ENCODE peak calls at places on chromosomes 13 and 19, in eight cellular contexts. X is nephron progenitor cell, B is pancreas, V is breast epithelium, U is fibroblast of lung, M is body of pancreas, F is OCI-LY7, R is brain microvascular endothelial cell. J is an unnamed sample.

GRCh38 chr19:28019901-28020300 is 1193.0 kb downstream of the UQCRFS1 start:
- DNase-seq in X (no peak), B (no peak), V (no peak), U (no peak), M (no peak), F (no peak), R (no peak), J (no peak)

GRCh38 chr19:32615569-32615968 is 34.6 kb downstream of the PDCD5 start:
- DNase-seq in X (no peak), B (no peak), V (no peak), U (no peak), M (no peak), F (no peak), R (no peak), J (no peak)

GRCh38 chr19:30686252-30686762 is 314.1 kb downstream of the ZNF536 start:
- DNase-seq in X (no peak), B (no peak), V (no peak), U (peak; percentile 40), M (no peak), F (no peak), R (no peak), J (peak; percentile 75)

GRCh38 chr19:13848811-13849241 is 28.1 kb upstream of the NANOS3 start:
- DNase-seq in X (no peak), B (peak; percentile 27), V (no peak), U (no peak), M (peak; percentile 26), F (no peak), R (no peak), J (no peak)

GRCh38 chr19:28831464-28831863 is 381.5 kb downstream of the UQCRFS1 start:
- DNase-seq in X (no peak), B (no peak), V (no peak), U (no peak), M (no peak), F (no peak), R (no peak), J (no peak)

GRCh38 chr13:21671793-21672680 is 1.2 kb downstream of the FGF9 start:
- DNase-seq in X (peak; percentile 17), B (no peak), V (no peak), U (no peak), M (no peak), F (peak; percentile 14), R (no peak), J (peak; percentile 31)

GRCh38 chr13:24923305-24923640 is 159.3 kb downstream of the RNF17 start:
- DNase-seq in X (no peak), B (no peak), V (no peak), U (peak; percentile 85), M (no peak), F (peak; percentile 83), R (peak; percentile 43), J (peak; percentile 39)

GRCh38 chr19:18928018-18928805 is 8.7 kb downstream of the DDX49 start:
- DNase-seq in X (no peak), B (no peak), V (no peak), U (no peak), M (no peak), F (no peak), R (no peak), J (no peak)

GRCh38 chr19:2944403-2944774 is 382 bp downstream of the ZNF77 start:
- DNase-seq in X (no peak), B (no peak), V (no peak), U (no peak), M (no peak), F (no peak), R (no peak), J (no peak)

GRCh38 chr13:107641574-107641973 is 573.8 kb downstream of the LIG4 start:
- DNase-seq in X (no peak), B (no peak), V (no peak), U (no peak), M (no peak), F (no peak), R (no peak), J (no peak)

GRCh38 chr13:68588623-68589022 is 1358.5 kb upstream of the PCDH9 start:
- DNase-seq in X (no peak), B (no peak), V (no peak), U (no peak), M (no peak), F (peak; percentile 11), R (no peak), J (no peak)

GRCh38 chr13:108033800-108034707 is 181.3 kb downstream of the LIG4 start:
- DNase-seq in X (no peak), B (no peak), V (no peak), U (peak; percentile 4), M (no peak), F (no peak), R (no peak), J (no peak)

GRCh38 chr13:61202042-61202441 is 213.6 kb downstream of the PCDH20 start:
- DNase-seq in X (no peak), B (no peak), V (no peak), U (no peak), M (no peak), F (no peak), R (no peak), J (no peak)

GRCh38 chr13:49869514-49869913 is 66.6 kb downstream of the SPRYD7 start:
- DNase-seq in X (no peak), B (no peak), V (no peak), U (peak; percentile 33), M (no peak), F (peak; percentile 38), R (peak; percentile 40), J (peak; percentile 43)

GRCh38 chr13:37981932-37982331 is 112.4 kb upstream of the TRPC4 start:
- DNase-seq in X (no peak), B (no peak), V (no peak), U (no peak), M (no peak), F (no peak), R (no peak), J (no peak)

GRCh38 chr19:17510220-17510993 is 1.0 kb upstream of the PGLS start:
- DNase-seq in X (no peak), B (no peak), V (no peak), U (peak; percentile 24), M (no peak), F (peak; percentile 27), R (no peak), J (no peak)

GRCh38 chr13:101523732-101524131 is 71.3 kb downstream of the ITGBL1 start:
- DNase-seq in X (no peak), B (no peak), V (no peak), U (peak; percentile 68), M (no peak), F (no peak), R (peak; percentile 88), J (no peak)

GRCh38 chr13:40271931-40272775 is 394.3 kb downstream of the FOXO1 start:
- DNase-seq in X (no peak), B (peak; percentile 29), V (peak; percentile 64), U (peak; percentile 74), M (peak; percentile 77), F (no peak), R (peak; percentile 73), J (no peak)

GRCh38 chr13:32195713-32196112 is 119.5 kb downstream of the ZAR1L start:
- DNase-seq in X (no peak), B (no peak), V (no peak), U (no peak), M (no peak), F (no peak), R (peak; percentile 45), J (no peak)

GRCh38 chr19:17109962-17110598 is 34.5 kb downstream of the MYO9B start:
- DNase-seq in X (no peak), B (peak; percentile 66), V (no peak), U (no peak), M (no peak), F (no peak), R (no peak), J (no peak)

GRCh38 chr13:66765559-66765958 is 464.6 kb downstream of the PCDH9 start:
- DNase-seq in X (no peak), B (no peak), V (no peak), U (no peak), M (no peak), F (no peak), R (no peak), J (no peak)

GRCh38 chr19:19615086-19615485 is 3.4 kb downstream of the PBX4 start:
- DNase-seq in X (no peak), B (no peak), V (no peak), U (no peak), M (no peak), F (no peak), R (no peak), J (no peak)

GRCh38 chr19:18274776-18275356 is 614 bp upstream of the IQCN start:
- DNase-seq in X (no peak), B (peak; percentile 87), V (peak; percentile 84), U (peak; percentile 88), M (peak; percentile 95), F (no peak), R (peak; percentile 76), J (no peak)

DNA sequence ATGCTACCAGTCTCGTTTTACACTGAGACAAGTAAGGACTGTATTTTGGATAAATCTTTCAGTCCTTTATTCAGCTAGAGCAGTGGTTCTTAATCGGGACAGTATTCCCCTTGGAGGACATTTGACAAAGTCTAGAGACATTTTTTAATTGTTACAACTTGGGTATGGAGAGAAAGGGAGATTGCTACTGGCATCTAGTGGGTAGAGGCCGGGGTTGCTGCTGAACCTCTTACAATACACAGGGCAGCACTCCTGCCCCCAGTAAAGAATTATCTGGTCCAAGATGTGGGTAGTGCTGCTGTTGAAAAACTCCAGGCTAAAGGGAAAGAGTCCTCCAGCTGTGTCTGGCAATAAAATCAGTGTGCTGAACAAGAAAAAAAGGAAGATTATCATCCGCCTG is 334.8 kb downstream of the SLC7A1 start:
- DNase-seq in X (no peak), B (no peak), V (no peak), U (no peak), M (no peak), F (no peak), R (no peak), J (no peak)
- TF ChIP-seq CTCF in X (no peak), B (no peak), V (no peak), U (no peak), M (no peak), F (peak; percentile 30), R (no peak), J (peak; percentile 16)

GRCh38 chr19:40594657-40595077 is 6.5 kb upstream of the LTBP4 start:
- DNase-seq in X (no peak), B (no peak), V (no peak), U (no peak), M (no peak), F (no peak), R (peak; percentile 44), J (no peak)
- TF ChIP-seq CTCF in X (no peak), B (no peak), V (no peak), U (no peak), M (no peak), F (no peak), R (peak; percentile 43), J (no peak)

GRCh38 chr19:10001899-10002298 is 8.4 kb downstream of the COL5A3 start:
- DNase-seq in X (peak; percentile 25), B (no peak), V (no peak), U (peak; percentile 17), M (peak; percentile 39), F (no peak), R (no peak), J (no peak)
- TF ChIP-seq CTCF in X (no peak), B (no peak), V (no peak), U (peak; percentile 35), M (peak; percentile 26), F (peak; percentile 54), R (peak; percentile 74), J (peak; percentile 48)

DNA sequence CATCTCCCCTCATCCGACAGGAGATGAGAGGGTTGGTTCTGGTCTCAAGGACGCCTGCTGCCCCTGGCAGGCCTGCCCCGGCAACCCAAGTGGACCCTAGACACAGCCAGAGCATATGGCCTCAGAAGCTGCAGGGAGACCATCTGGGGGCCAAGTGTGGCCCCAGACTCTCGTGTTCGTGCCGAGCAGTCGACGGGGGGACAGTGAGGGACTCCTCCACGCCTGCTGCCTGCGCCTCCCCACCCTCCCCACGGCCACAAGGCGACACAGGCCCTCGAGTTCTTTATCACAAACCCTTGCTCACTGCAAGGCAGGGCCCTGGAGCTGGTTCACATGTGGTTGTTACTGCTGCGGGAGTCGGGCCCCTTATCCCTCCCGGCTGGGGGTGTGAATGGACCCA is 9.3 kb downstream of the CAPS start:
- DNase-seq in X (no peak), B (no peak), V (peak; percentile 45), U (no peak), M (no peak), F (no peak), R (no peak), J (no peak)
- TF ChIP-seq CTCF in X (no peak), B (no peak), V (no peak), U (no peak), M (no peak), F (no peak), R (no peak), J (no peak)

J was measured in SK-N-SH.